ENCODE peak calls at places on chromosomes 3 and 15, in seven cellular contexts. T is suprapubic skin, Q is AG04449, X is left ventricle myocardium inferior, J is brain microvascular endothelial cell, Y is epithelial cell of esophagus, W is tibial artery. U is an unnamed sample.

GRCh38 chr3:123632161-123632655 is 47.4 kb upstream of the HACD2 start:
- DNase-seq in T (no peak), Q (peak), X (no peak), J (no peak), Y (no peak), W (no peak), U (no peak)

GRCh38 chr3:44318929-44319328 is 19.6 kb upstream of the TCAIM start:
- DNase-seq in T (no peak), Q (no peak), X (no peak), J (no peak), Y (no peak), W (no peak), U (no peak)

GRCh38 chr3:168989396-168989795 is 674.1 kb downstream of the MECOM start:
- DNase-seq in T (no peak), Q (no peak), X (no peak), J (no peak), Y (peak), W (no peak), U (no peak)

GRCh38 chr3:126288314-126288713 is 68.9 kb downstream of the KLF15 start:
- DNase-seq in T (no peak), Q (no peak), X (peak), J (no peak), Y (no peak), W (peak), U (no peak)

GRCh38 chr3:15637131-15637951 is 35.8 kb downstream of the BTD start:
- DNase-seq in T (no peak), Q (no peak), X (no peak), J (no peak), Y (no peak), W (no peak), U (no peak)

GRCh38 chr3:172166890-172167289 is 127.5 kb downstream of the FNDC3B start:
- DNase-seq in T (no peak), Q (no peak), X (no peak), J (no peak), Y (no peak), W (no peak), U (no peak)

GRCh38 chr15:77187751-77188464 is 117.0 kb upstream of the TSPAN3 start:
- DNase-seq in T (no peak), Q (no peak), X (no peak), J (peak), Y (peak), W (peak), U (peak)

GRCh38 chr3:129226374-129226773 is 23.0 kb upstream of the COPG1 start:
- DNase-seq in T (peak), Q (peak), X (peak), J (peak), Y (peak), W (peak), U (peak)

GRCh38 chr15:51160484-51160883 is 65.8 kb upstream of the TNFAIP8L3 start:
- DNase-seq in T (no peak), Q (no peak), X (no peak), J (no peak), Y (no peak), W (no peak), U (no peak)

GRCh38 chr3:78204977-78205376 is 1165.1 kb downstream of the ROBO2 start:
- DNase-seq in T (no peak), Q (peak), X (no peak), J (peak), Y (peak), W (no peak), U (no peak)
- TF ChIP-seq CTCF in T (no peak), Q (no peak), X (peak), J (peak), Y (no peak), W (no peak), U (no peak)

GRCh38 chr3:60323180-60323579 is 928.1 kb downstream of the FHIT start:
- DNase-seq in T (no peak), Q (no peak), X (no peak), J (no peak), Y (no peak), W (no peak), U (no peak)
- TF ChIP-seq CTCF in T (no peak), Q (no peak), X (no peak), J (peak), Y (no peak), W (no peak), U (no peak)

GRCh38 chr15:89673162-89673506 is 6.0 kb downstream of the PLIN1 start:
- DNase-seq in T (no peak), Q (no peak), X (no peak), J (no peak), Y (no peak), W (no peak), U (no peak)
- TF ChIP-seq CTCF in T (peak), Q (peak), X (peak), J (peak), Y (peak), W (no peak), U (peak)

DNA sequence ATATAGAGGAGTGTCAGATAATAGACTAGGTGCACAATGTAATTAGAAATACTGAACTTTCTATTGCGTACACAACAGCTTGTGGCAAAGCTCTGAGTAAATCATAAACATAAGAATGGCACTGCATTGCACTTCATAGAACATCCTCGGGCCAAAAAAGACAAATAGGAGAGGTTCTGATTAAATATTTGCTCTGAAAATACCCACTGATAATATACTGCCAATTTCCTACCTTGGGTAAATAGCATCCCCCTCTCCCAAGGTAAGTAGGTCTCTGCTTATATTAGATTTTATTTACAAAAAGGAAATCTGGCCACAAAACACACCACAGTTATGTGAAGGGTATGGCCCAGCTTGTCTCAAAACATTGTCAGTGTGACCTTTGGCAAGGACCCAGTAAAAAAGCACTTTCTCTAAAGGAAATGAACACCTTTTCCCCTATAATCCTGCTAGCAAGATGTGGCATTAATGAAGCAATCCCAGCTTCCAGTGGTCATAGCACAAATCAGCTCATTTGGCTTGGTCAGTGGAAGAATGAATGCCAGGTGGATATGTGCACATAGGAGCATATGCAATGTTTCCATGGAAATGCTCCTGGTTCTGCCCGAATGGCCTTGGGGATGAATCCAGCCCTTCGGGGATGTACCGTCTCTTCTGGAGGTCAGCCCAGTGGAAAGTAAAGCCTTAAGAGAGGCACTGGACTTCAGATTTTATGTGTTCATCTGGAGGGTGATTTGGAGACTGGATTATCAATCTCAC is 315.9 kb downstream of the LSAMP start:
- DNase-seq in T (no peak), Q (no peak), X (no peak), J (no peak), Y (no peak), W (no peak), U (no peak)
- TF ChIP-seq CTCF in T (no peak), Q (no peak), X (no peak), J (no peak), Y (no peak), W (no peak), U (no peak)

DNA sequence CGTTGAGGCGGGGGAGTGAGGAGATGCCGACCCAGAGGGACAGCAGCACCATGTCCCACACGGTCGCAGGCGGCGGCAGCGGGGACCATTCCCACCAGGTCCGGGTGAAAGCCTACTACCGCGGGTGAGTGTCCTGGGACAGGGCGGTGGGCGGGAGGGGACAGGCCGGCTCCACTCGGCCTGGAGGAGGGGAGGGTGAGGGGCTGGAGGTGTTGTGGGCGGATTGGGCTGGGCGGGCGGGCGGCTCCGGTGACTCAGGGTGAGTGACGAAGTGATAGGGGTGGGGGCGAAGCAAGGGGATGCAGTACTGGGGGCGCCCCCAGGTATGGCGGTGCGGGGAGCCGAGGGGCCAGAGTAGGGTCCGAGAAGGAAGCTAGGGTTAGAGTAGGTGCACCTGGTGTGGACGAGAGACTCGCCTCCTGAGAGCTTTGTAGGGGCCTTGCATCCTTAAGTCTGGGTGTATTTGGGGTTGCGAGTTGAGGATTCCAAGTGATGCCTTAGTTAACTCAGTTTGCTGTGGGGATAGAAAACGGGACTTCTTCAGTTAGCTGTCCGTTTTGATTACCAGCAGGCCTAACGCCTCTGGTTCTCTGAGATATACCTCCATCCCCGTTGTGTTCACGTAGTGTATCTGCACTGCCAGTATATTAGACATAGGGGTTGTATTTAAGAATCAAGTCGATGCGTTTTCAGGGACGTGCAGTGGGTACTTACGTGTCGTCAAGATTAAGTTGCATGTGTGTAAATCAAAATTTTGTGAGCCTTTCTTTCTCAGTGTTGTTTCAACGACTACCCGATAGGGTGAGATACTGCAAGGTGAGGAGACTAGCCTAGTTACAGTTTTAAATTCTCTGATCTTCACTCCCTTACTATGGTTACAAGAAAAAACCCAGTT is 670 bp downstream of the PRKCI start:
- DNase-seq in T (peak), Q (no peak), X (no peak), J (peak), Y (peak), W (peak), U (no peak)
- TF ChIP-seq CTCF in T (no peak), Q (no peak), X (peak), J (peak), Y (peak), W (no peak), U (peak)

DNA sequence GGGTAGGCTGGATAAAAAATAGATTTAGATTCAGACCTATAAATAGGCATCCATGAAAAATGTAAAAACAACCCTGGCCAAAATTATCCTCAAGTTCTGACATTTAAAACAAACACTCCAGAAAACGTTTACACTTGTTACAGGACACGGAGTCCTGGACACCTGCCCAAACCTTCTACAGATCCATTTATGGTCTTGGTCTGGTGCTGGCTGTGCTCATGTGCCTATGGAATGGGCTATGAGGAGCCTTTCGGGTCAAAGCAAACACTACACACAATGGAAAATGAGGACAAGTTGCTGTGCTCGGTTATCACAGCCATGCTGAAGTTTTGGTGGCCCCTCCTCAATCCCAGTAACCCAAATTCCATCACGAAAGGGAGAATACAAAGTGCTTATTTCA is 108.1 kb downstream of the PDZRN3 start:
- DNase-seq in T (no peak), Q (no peak), X (peak), J (no peak), Y (no peak), W (peak), U (peak)
- TF ChIP-seq CTCF in T (no peak), Q (no peak), X (no peak), J (no peak), Y (no peak), W (no peak), U (no peak)

GRCh38 chr15:66864086-66864830 is 162.2 kb downstream of the SMAD6 start:
- DNase-seq in T (peak), Q (no peak), X (no peak), J (no peak), Y (no peak), W (no peak), U (no peak)

GRCh38 chr15:66863382-66864085 is 161.5 kb downstream of the SMAD6 start:
- DNase-seq in T (peak), Q (no peak), X (no peak), J (no peak), Y (no peak), W (no peak), U (no peak)

GRCh38 chr15:66860844-66861243 is 158.8 kb downstream of the SMAD6 start:
- DNase-seq in T (no peak), Q (no peak), X (no peak), J (no peak), Y (no peak), W (no peak), U (no peak)

GRCh38 chr15:66862878-66863335 is 160.9 kb downstream of the SMAD6 start:
- DNase-seq in T (peak), Q (peak), X (peak), J (peak), Y (peak), W (peak), U (peak)

GRCh38 chr15:66862111-66862815 is 160.2 kb downstream of the SMAD6 start:
- DNase-seq in T (peak), Q (no peak), X (no peak), J (no peak), Y (peak), W (no peak), U (no peak)
- TF ChIP-seq CTCF in T (no peak), Q (no peak), X (no peak), J (no peak), Y (no peak), W (no peak), U (no peak)

DNA sequence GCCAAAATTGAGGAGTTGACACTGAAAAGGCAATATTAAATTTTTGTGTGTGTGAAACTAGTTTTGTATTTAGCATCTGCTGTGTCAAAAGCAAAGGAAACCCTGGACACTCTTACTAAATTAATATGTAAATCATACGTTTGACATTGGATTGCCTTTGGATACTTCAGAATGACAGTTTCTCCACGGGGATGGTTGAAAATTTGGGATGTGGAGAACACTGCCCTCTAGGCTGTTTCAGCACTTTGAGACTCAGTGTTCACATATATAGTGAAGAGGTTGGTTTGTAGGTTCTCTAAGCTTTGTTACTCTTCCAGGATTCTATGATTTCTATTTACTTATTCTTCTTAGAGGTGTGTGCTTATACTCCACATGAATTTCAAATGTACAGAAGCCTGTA is 3.0 kb downstream of the ROBO2 start:
- DNase-seq in T (no peak), Q (no peak), X (no peak), J (no peak), Y (no peak), W (no peak), U (no peak)
- TF ChIP-seq CTCF in T (no peak), Q (no peak), X (no peak), J (peak), Y (peak), W (no peak), U (no peak)